ENCODE peak calls at places on chromosomes 11 and 22, in ten cellular contexts. Q is COLO829; G is naive thymus-derived CD8-positive, alpha-beta T cell; F is activated T-helper 1 cell treated with Interleukin-2 at 50 U/mL for 16 hours; U is NCI-H226; I is stimulated activated CD4-positive, alpha-beta T cell treated with anti-CD3 and anti-CD28 coated beads, Interleukin-2, amount 100 ng/mL, for 4 hours; S is heart right ventricle; R is A172; J is stimulated activated naive CD4-positive, alpha-beta T cell; V is WTC11. P is an unnamed sample.

GRCh38 chr11:128908391-128909246 is 17.5 kb downstream of the KCNJ5 start:
- DNase-seq in Q (no peak), G (no peak), F (no peak), U (peak), I (no peak), S (peak), R (peak), J (no peak), V (no peak), P (no peak)

GRCh38 chr11:113644605-113645004 is 61.5 kb downstream of the TMPRSS5 start:
- DNase-seq in Q (no peak), G (no peak), F (no peak), U (peak), I (no peak), S (no peak), R (no peak), J (no peak), V (no peak), P (no peak)

GRCh38 chr22:36870250-36870649 is 9.4 kb downstream of the NCF4 start:
- DNase-seq in Q (peak), G (no peak), F (no peak), U (no peak), I (no peak), S (no peak), R (peak), J (no peak), V (no peak), P (no peak)

GRCh38 chr11:62664405-62665074 is 470 bp downstream of the C11orf98 start:
- DNase-seq in Q (no peak), G (peak), F (no peak), U (peak), I (peak), S (no peak), R (peak), J (no peak), V (peak), P (peak)

GRCh38 chr11:43278302-43278956 is 33.4 kb upstream of the API5 start:
- DNase-seq in Q (peak), G (no peak), F (no peak), U (peak), I (no peak), S (no peak), R (peak), J (no peak), V (peak), P (peak)

GRCh38 chr11:85762226-85762625 is 48.7 kb downstream of the SYTL2 start:
- DNase-seq in Q (peak), G (no peak), F (no peak), U (no peak), I (no peak), S (no peak), R (no peak), J (no peak), V (no peak), P (no peak)

GRCh38 chr11:126383301-126384052 is 28.0 kb downstream of the ST3GAL4 start:
- DNase-seq in Q (no peak), G (no peak), F (no peak), U (no peak), I (no peak), S (no peak), R (no peak), J (no peak), V (no peak), P (no peak)

GRCh38 chr22:31250740-31251330 is 38.7 kb downstream of the LIMK2 start:
- DNase-seq in Q (peak), G (no peak), F (no peak), U (no peak), I (no peak), S (no peak), R (no peak), J (no peak), V (no peak), P (no peak)

GRCh38 chr11:69874984-69875673 is 55.9 kb upstream of the FGF3 start:
- DNase-seq in Q (no peak), G (no peak), F (no peak), U (no peak), I (no peak), S (no peak), R (no peak), J (no peak), V (no peak), P (no peak)

GRCh38 chr11:45885274-45885920 is at the start of gene MAPK8IP1:
- DNase-seq in Q (peak), G (peak), F (peak), U (peak), I (peak), S (peak), R (no peak), J (peak), V (peak), P (peak)

GRCh38 chr11:87369888-87370287 is 332.2 kb downstream of the TMEM135 start:
- DNase-seq in Q (no peak), G (no peak), F (no peak), U (no peak), I (no peak), S (no peak), R (no peak), J (no peak), V (no peak), P (no peak)

GRCh38 chr22:27238935-27239510 is 562.5 kb downstream of the MN1 start:
- DNase-seq in Q (no peak), G (no peak), F (no peak), U (peak), I (no peak), S (peak), R (peak), J (no peak), V (no peak), P (no peak)

GRCh38 chr11:108914211-108914610 is 249.3 kb downstream of the DDX10 start:
- DNase-seq in Q (no peak), G (no peak), F (no peak), U (no peak), I (no peak), S (no peak), R (no peak), J (no peak), V (no peak), P (no peak)

GRCh38 chr11:9109858-9110731 is 18.7 kb upstream of the SCUBE2 start:
- DNase-seq in Q (no peak), G (no peak), F (no peak), U (no peak), I (no peak), S (no peak), R (no peak), J (no peak), V (no peak), P (no peak)

P was measured in NAMALWA.